ENCODE peak calls at places on chromosomes 6 and 20, in nine cellular contexts. M is Peyer's patch; T is IMR-90; J is CD4-positive, alpha-beta T cell; I is dorsolateral prefrontal cortex; V is HCT116; O is cardiac muscle cell; U is neural progenitor cell; Y is lower lobe of right lung. D is an unnamed sample.

GRCh38 chr6:137859025-137859424 is 8.0 kb upstream of the TNFAIP3 start:
- DNase-seq in M (no peak), T (no peak), J (no peak), I (no peak), V (no peak), O (no peak), U (no peak), Y (no peak), D (no peak)

GRCh38 chr6:130099119-130099518 is 80.7 kb downstream of the L3MBTL3 start:
- DNase-seq in M (no peak), T (no peak), J (no peak), I (no peak), V (no peak), O (no peak), U (no peak), Y (no peak), D (no peak)

GRCh38 chr6:123569575-123569974 is 67.2 kb downstream of the TRDN start:
- DNase-seq in M (no peak), T (no peak), J (no peak), I (no peak), V (no peak), O (no peak), U (no peak), Y (no peak), D (no peak)

GRCh38 chr20:11401988-11402387 is 515.7 kb upstream of the BTBD3 start:
- DNase-seq in M (no peak), T (no peak), J (no peak), I (no peak), V (no peak), O (no peak), U (no peak), Y (no peak), D (no peak)

GRCh38 chr20:25058051-25058796 is at the start of gene ACSS1:
- DNase-seq in M (peak), T (peak), J (peak), I (peak), V (no peak), O (peak), U (peak), Y (peak), D (peak)

GRCh38 chr20:43942213-43942590 is 27.6 kb downstream of the TOX2 start:
- DNase-seq in M (no peak), T (no peak), J (no peak), I (no peak), V (no peak), O (no peak), U (no peak), Y (no peak), D (no peak)

GRCh38 chr6:152952866-152953509 is 29.9 kb downstream of the FBXO5 start:
- DNase-seq in M (no peak), T (peak), J (no peak), I (no peak), V (peak), O (peak), U (peak), Y (no peak), D (no peak)

GRCh38 chr6:148175511-148176188 is 167.0 kb upstream of the SASH1 start:
- DNase-seq in M (no peak), T (peak), J (no peak), I (no peak), V (no peak), O (peak), U (no peak), Y (no peak), D (no peak)

GRCh38 chr20:39623584-39624234 is 661.6 kb downstream of the DHX35 start:
- DNase-seq in M (no peak), T (no peak), J (no peak), I (no peak), V (no peak), O (no peak), U (no peak), Y (no peak), D (no peak)

GRCh38 chr20:53838311-53838873 is 232.0 kb downstream of the BCAS1 start:
- DNase-seq in M (peak), T (no peak), J (no peak), I (no peak), V (no peak), O (no peak), U (no peak), Y (no peak), D (no peak)

GRCh38 chr20:25087186-25087929 is 5.4 kb upstream of the VSX1 start:
- DNase-seq in M (no peak), T (no peak), J (no peak), I (no peak), V (no peak), O (no peak), U (no peak), Y (no peak), D (no peak)

GRCh38 chr20:50726955-50727791 is 4.2 kb upstream of the PARD6B start:
- DNase-seq in M (no peak), T (no peak), J (no peak), I (no peak), V (no peak), O (no peak), U (no peak), Y (no peak), D (no peak)

GRCh38 chr20:50727792-50728485 is 3.4 kb upstream of the PARD6B start:
- DNase-seq in M (no peak), T (no peak), J (no peak), I (no peak), V (no peak), O (no peak), U (no peak), Y (no peak), D (no peak)

GRCh38 chr20:50729925-50730764 is 1.2 kb upstream of the PARD6B start:
- DNase-seq in M (no peak), T (no peak), J (no peak), I (no peak), V (no peak), O (peak), U (no peak), Y (no peak), D (peak)

GRCh38 chr20:50728981-50729874 is 2.2 kb upstream of the PARD6B start:
- DNase-seq in M (no peak), T (no peak), J (no peak), I (no peak), V (peak), O (no peak), U (no peak), Y (peak), D (no peak)

DNA sequence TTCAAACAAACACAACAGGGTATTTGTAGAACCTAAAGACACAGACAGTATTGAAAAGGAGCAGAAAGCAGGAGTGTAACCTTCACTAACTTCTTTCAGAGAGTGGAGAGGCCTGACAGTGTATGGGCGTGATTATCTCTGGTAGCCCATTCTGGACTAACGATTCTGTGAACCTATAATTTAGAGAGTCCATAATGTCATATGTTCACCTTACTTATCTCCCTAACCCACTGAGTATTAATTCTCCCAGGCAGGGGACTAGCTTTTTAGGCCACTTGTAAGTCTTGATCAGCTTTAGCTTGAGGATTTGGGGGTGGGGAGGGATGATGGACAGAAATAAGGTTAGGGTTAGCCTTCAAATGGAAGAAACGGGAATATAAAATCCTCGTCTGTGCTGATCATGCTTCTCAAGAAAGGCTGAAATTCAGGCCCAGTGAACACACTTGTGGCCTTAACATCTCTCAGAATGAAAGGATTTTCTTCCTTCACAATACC is 2.8 kb upstream of the PARD6B start:
- DNase-seq in M (no peak), T (no peak), J (no peak), I (no peak), V (no peak), O (no peak), U (no peak), Y (no peak), D (no peak)
- H3K27ac ChIP-seq in M (no peak), T (no peak), J (no peak), I (no peak), V (peak), O (peak), U (no peak), Y (peak), D (no peak)

GRCh38 chr6:128528241-128528640 is 7.8 kb upstream of the PTPRK start:
- DNase-seq in M (no peak), T (no peak), J (no peak), I (no peak), V (no peak), O (no peak), U (no peak), Y (no peak), D (no peak)
- H3K27ac ChIP-seq in M (no peak), T (no peak), J (no peak), I (no peak), V (no peak), O (no peak), U (no peak), Y (no peak), D (no peak)

DNA sequence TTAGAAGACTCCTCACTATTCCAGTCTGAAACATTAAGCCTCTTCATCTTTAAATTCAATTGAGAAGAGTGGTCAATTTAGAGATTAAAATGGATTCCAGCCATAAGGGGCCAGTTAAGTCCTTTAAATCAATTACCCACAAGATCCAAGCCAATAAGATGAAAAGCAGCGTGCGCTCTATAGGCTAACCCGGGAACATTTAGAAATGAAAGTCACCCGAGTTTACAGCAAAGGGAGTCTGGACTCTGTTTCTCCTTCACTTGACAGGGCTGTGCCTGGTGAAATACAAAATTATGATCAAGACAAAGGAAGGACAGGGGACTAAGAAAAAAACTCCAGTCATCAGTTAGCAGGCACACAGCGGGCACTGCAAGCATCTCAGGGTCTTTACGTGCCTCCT is 393.7 kb downstream of the QKI start:
- DNase-seq in M (no peak), T (no peak), J (no peak), I (no peak), V (no peak), O (no peak), U (no peak), Y (no peak), D (no peak)
- H3K27ac ChIP-seq in M (no peak), T (no peak), J (no peak), I (no peak), V (no peak), O (no peak), U (no peak), Y (no peak), D (no peak)

DNA sequence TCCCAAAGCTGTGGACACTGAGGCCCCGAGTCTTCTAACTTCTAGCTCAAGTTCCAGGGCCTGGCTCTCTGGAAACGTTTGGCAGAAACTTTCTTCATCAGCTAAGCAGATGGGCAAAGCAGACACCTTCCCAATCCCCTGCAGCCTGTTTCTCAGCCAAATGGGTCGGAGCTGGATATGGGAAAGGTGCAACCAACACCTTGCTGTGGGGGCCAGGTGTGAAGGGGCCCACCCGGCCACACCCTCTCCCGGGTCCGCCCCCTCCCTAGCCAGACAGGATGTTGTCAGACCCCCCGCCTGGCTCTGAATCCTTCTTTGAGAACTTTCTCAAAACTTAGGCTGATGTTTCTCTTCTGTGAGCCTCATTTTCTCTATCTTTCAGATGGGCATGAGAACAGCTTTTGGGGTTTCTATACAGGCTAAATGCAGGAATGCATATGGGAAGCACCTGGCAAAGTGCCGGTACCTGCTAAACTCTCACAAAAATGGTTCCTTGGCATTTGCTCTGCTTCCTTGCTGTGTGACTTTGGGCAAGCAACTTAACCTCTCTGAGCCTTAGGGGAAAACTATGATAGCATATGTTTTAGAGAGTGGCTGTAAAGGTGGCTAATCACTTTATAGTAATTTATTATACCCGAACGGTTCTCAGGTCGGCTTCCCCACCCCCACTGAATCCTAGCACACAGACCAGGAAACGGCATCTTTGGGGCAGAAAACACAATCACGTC is 1.8 kb downstream of the SNAI1 start:
- DNase-seq in M (no peak), T (no peak), J (no peak), I (no peak), V (no peak), O (no peak), U (no peak), Y (no peak), D (no peak)
- H3K27ac ChIP-seq in M (no peak), T (peak), J (no peak), I (peak), V (no peak), O (no peak), U (no peak), Y (peak), D (peak)

DNA sequence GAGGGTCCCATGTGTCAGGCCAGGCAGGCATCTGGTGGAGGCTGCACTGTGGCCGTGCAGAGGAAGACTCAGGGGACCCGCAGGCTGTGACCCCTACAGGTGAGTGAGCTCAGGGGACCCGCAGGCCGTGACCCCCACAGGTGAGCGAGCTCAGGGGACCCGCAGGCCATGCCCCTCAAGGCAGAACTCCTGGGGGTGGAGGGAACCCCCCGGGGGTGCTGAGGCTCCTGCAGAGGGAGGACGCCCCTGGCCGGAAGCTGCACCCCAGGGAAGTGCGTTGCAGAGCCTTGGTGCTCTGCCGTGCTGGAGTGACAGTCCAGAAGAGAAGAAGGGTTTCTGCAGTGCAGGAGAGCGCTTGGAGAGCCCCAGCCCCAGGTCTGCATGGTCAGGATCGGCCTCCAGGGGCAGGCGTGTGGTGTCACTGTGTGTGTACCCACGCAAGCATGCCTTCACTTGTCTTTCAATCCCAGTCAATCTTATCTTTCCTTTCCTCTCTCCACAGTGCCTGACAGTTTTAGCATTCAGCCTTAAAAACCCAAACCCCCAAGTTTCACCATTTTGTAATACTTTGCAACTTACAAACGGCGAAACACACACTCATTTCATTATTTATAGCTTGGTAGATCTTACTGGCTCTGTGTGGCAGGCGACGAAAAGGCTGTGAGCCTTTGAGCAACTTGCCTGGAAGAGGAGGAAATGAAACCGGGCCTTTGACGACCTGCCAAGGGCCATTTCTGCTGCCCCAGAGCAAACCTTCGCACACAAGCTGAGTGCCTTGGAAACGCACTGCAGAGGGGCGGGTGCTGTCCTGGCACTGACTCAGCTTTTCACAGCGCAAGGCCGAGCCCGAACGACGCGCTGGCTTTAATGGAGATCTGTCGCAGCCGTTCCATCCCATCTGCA is 101.4 kb upstream of the AGPAT4 start:
- DNase-seq in M (no peak), T (no peak), J (no peak), I (peak), V (no peak), O (peak), U (peak), Y (peak), D (peak)
- H3K27ac ChIP-seq in M (no peak), T (no peak), J (no peak), I (peak), V (no peak), O (peak), U (no peak), Y (peak), D (no peak)

GRCh38 chr6:106857771-106858652 is 116.5 kb downstream of the CD24 start:
- DNase-seq in M (no peak), T (no peak), J (no peak), I (no peak), V (no peak), O (no peak), U (no peak), Y (no peak), D (no peak)
- H3K27ac ChIP-seq in M (no peak), T (no peak), J (no peak), I (no peak), V (no peak), O (no peak), U (no peak), Y (no peak), D (no peak)

GRCh38 chr6:128443553-128443952 is 76.8 kb downstream of the PTPRK start:
- DNase-seq in M (no peak), T (peak), J (no peak), I (no peak), V (no peak), O (peak), U (no peak), Y (no peak), D (no peak)

GRCh38 chr6:128437685-128438084 is 82.7 kb downstream of the PTPRK start:
- DNase-seq in M (no peak), T (no peak), J (no peak), I (no peak), V (no peak), O (no peak), U (no peak), Y (no peak), D (no peak)

DNA sequence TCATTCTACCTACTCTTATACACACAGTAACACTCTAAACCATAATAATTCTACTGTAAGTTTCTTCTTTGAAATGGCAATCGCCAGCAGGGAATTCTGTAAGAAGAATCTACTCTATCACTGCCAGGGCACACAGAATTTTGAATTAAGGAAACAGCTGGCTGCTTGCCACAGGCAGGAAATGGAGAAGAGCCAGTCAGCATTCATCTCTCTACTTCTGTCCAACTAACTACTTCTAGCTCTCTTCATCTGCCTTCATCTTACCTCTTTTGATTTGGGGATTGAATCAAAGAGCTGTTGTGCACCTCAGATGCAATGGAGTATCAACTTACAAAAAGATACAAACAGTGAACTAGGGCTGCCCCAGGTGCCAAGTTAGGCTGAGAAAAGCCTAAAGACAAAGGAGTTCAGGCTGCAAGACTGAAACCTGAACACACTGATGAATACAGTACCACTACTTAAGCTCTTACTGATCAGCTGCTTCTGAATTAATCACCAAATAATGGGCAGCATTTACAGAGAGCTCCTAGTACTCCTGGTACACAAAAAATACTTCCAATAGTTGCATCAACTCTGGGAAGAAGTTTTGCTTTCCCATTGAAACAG is 82.0 kb downstream of the PTPRK start:
- DNase-seq in M (no peak), T (no peak), J (no peak), I (no peak), V (no peak), O (peak), U (peak), Y (no peak), D (no peak)
- H3K27ac ChIP-seq in M (no peak), T (no peak), J (no peak), I (no peak), V (no peak), O (no peak), U (no peak), Y (no peak), D (no peak)

GRCh38 chr6:109794201-109794926 is 103.3 kb downstream of the FIG4 start:
- DNase-seq in M (no peak), T (peak), J (no peak), I (no peak), V (no peak), O (peak), U (no peak), Y (no peak), D (peak)
- H3K27ac ChIP-seq in M (peak), T (peak), J (no peak), I (peak), V (no peak), O (no peak), U (no peak), Y (peak), D (peak)